ENCODE peak calls at places on chromosome 21, in eight cellular contexts. D is A549, K is lower leg skin, H is tibial nerve, B is heart left ventricle, Q is HepG2, L is ovary, W is transverse colon. X is an unnamed sample.

GRCh38 chr21:39445339-39446269 is at the start of gene LCA5L:
- DNase-seq in D (peak; percentile 92), K (peak; percentile 97), H (peak; percentile 76), B (peak; percentile 94), Q (peak; percentile 76), L (peak; percentile 94), W (peak; percentile 93), X (peak; percentile 92)

GRCh38 chr21:17494051-17494450 is 18.8 kb upstream of the CXADR start:
- DNase-seq in D (no peak), K (no peak), H (no peak), B (no peak), Q (no peak), L (no peak), W (no peak), X (no peak)

GRCh38 chr21:39604951-39605350 is 7.8 kb upstream of the B3GALT5 start:
- DNase-seq in D (no peak), K (no peak), H (no peak), B (no peak), Q (no peak), L (no peak), W (no peak), X (no peak)

GRCh38 chr21:16678479-16678878 is 834.4 kb upstream of the CXADR start:
- DNase-seq in D (no peak), K (no peak), H (no peak), B (no peak), Q (no peak), L (no peak), W (no peak), X (no peak)

GRCh38 chr21:38788275-38788911 is 17.3 kb upstream of the ETS2 start:
- DNase-seq in D (no peak), K (no peak), H (no peak), B (no peak), Q (peak; percentile 62), L (no peak), W (no peak), X (no peak)

GRCh38 chr21:38956791-38957571 is 151.3 kb downstream of the ETS2 start:
- DNase-seq in D (no peak), K (no peak), H (no peak), B (no peak), Q (no peak), L (no peak), W (peak; percentile 46), X (no peak)

GRCh38 chr21:32248616-32249550 is 30.0 kb downstream of the MIS18A start:
- DNase-seq in D (no peak), K (no peak), H (no peak), B (no peak), Q (no peak), L (no peak), W (no peak), X (no peak)

GRCh38 chr21:29289317-29289716 is 9.4 kb upstream of the BACH1 start:
- DNase-seq in D (no peak), K (no peak), H (no peak), B (no peak), Q (no peak), L (no peak), W (no peak), X (no peak)

GRCh38 chr21:34802180-34802899 is 133.5 kb downstream of the CLIC6 start:
- DNase-seq in D (no peak), K (peak; percentile 15), H (no peak), B (no peak), Q (no peak), L (no peak), W (no peak), X (no peak)

GRCh38 chr21:38623552-38623951 is 125.3 kb upstream of the ERG start:
- DNase-seq in D (no peak), K (no peak), H (no peak), B (no peak), Q (no peak), L (no peak), W (no peak), X (no peak)

GRCh38 chr21:35226302-35226701 is 177.2 kb upstream of the RUNX1 start:
- DNase-seq in D (no peak), K (no peak), H (no peak), B (no peak), Q (peak; percentile 24), L (no peak), W (no peak), X (no peak)

GRCh38 chr21:38591138-38591537 is 92.9 kb upstream of the ERG start:
- DNase-seq in D (no peak), K (no peak), H (no peak), B (no peak), Q (no peak), L (no peak), W (no peak), X (no peak)

GRCh38 chr21:33069994-33070811 is at the start of gene OLIG1:
- DNase-seq in D (peak; percentile 55), K (no peak), H (no peak), B (peak; percentile 42), Q (no peak), L (no peak), W (no peak), X (peak; percentile 29)

GRCh38 chr21:33290441-33290840 is 24.3 kb downstream of the IL10RB start:
- DNase-seq in D (no peak), K (peak; percentile 82), H (no peak), B (no peak), Q (no peak), L (peak; percentile 32), W (peak; percentile 51), X (no peak)

GRCh38 chr21:33947451-33948095 is 32.0 kb upstream of the ATP5PO start:
- DNase-seq in D (peak; percentile 89), K (peak; percentile 96), H (peak; percentile 84), B (peak; percentile 56), Q (peak; percentile 94), L (peak; percentile 67), W (peak; percentile 83), X (no peak)

GRCh38 chr21:46060596-46061061 is 37.3 kb upstream of the COL6A2 start:
- DNase-seq in D (peak; percentile 48), K (peak; percentile 95), H (peak; percentile 77), B (peak; percentile 82), Q (no peak), L (peak; percentile 75), W (peak; percentile 56), X (no peak)
- TF ChIP-seq POLR2A in D (no peak), K (no peak), H (no peak), B (no peak), Q (no peak), L (peak; percentile 26), W (no peak), X (no peak)

GRCh38 chr21:46448108-46448507 is 10.6 kb upstream of the DIP2A start:
- DNase-seq in D (no peak), K (no peak), H (no peak), B (no peak), Q (no peak), L (no peak), W (peak; percentile 44), X (no peak)
- TF ChIP-seq POLR2A in D (no peak), K (no peak), H (no peak), B (no peak), Q (no peak), L (no peak), W (no peak), X (no peak)

GRCh38 chr21:46424062-46424591 is 34.6 kb upstream of the DIP2A start:
- DNase-seq in D (no peak), K (no peak), H (no peak), B (no peak), Q (no peak), L (no peak), W (no peak), X (no peak)

GRCh38 chr21:46426313-46427046 is 32.2 kb upstream of the DIP2A start:
- DNase-seq in D (no peak), K (no peak), H (no peak), B (no peak), Q (no peak), L (no peak), W (no peak), X (no peak)

GRCh38 chr21:46424621-46425020 is 34.1 kb upstream of the DIP2A start:
- DNase-seq in D (no peak), K (no peak), H (no peak), B (no peak), Q (no peak), L (no peak), W (no peak), X (no peak)

GRCh38 chr21:46425061-46425460 is 33.6 kb upstream of the DIP2A start:
- DNase-seq in D (no peak), K (no peak), H (no peak), B (no peak), Q (no peak), L (no peak), W (no peak), X (no peak)

GRCh38 chr21:46425566-46425965 is 33.1 kb upstream of the DIP2A start:
- DNase-seq in D (no peak), K (no peak), H (no peak), B (no peak), Q (no peak), L (no peak), W (no peak), X (no peak)
- TF ChIP-seq POLR2A in D (no peak), K (no peak), H (no peak), B (no peak), Q (no peak), L (no peak), W (no peak), X (no peak)

GRCh38 chr21:42013338-42013737 is 3.2 kb upstream of the ZBTB21 start:
- DNase-seq in D (no peak), K (no peak), H (no peak), B (no peak), Q (no peak), L (no peak), W (no peak), X (no peak)
- TF ChIP-seq POLR2A in D (no peak), K (no peak), H (no peak), B (no peak), Q (no peak), L (no peak), W (no peak), X (no peak)

GRCh38 chr21:25735221-25735894 is 586 bp downstream of the GABPA start:
- DNase-seq in D (peak; percentile 88), K (peak; percentile 98), H (peak; percentile 88), B (peak; percentile 93), Q (peak; percentile 80), L (peak; percentile 91), W (peak; percentile 93), X (peak; percentile 51)
- TF ChIP-seq POLR2A in D (peak; percentile 28), K (no peak), H (no peak), B (no peak), Q (peak; percentile 44), L (peak; percentile 25), W (no peak), X (peak; percentile 48)

GRCh38 chr21:43799301-43799840 is 10.0 kb downstream of the RRP1 start:
- DNase-seq in D (no peak), K (no peak), H (no peak), B (no peak), Q (no peak), L (no peak), W (no peak), X (no peak)
- TF ChIP-seq POLR2A in D (no peak), K (no peak), H (no peak), B (no peak), Q (no peak), L (no peak), W (no peak), X (no peak)

X was measured in GM12892.